ENCODE peak calls at places on chromosomes 13 and 19, in six cellular contexts. T is trophoblast cell; K is thyroid gland; H is upper lobe of right lung; B is CD4-positive, alpha-beta T cell; S is epithelial cell of prostate. F is an unnamed sample.

GRCh38 chr13:28744091-28744536 is 25.3 kb upstream of the SLC46A3 start:
- DNase-seq in T (peak), K (no peak), H (no peak), B (no peak), S (no peak), F (no peak)

GRCh38 chr19:19217110-19217509 is 5.4 kb downstream of the NCAN start:
- DNase-seq in T (no peak), K (no peak), H (no peak), B (no peak), S (no peak), F (no peak)

GRCh38 chr19:7743425-7743841 is 3.9 kb downstream of the CD209 start:
- DNase-seq in T (no peak), K (no peak), H (no peak), B (no peak), S (no peak), F (no peak)

GRCh38 chr13:96053003-96053703 is at the start of gene UGGT2:
- DNase-seq in T (peak), K (peak), H (peak), B (no peak), S (peak), F (peak)

GRCh38 chr13:33867472-33867871 is 49.5 kb downstream of the RFC3 start:
- DNase-seq in T (no peak), K (no peak), H (no peak), B (no peak), S (no peak), F (no peak)

GRCh38 chr19:27966390-27966816 is 1246.5 kb downstream of the UQCRFS1 start:
- DNase-seq in T (no peak), K (no peak), H (no peak), B (no peak), S (no peak), F (no peak)

GRCh38 chr13:113404723-113405471 is 41.0 kb upstream of the GRTP1 start:
- DNase-seq in T (no peak), K (no peak), H (peak), B (no peak), S (no peak), F (no peak)

GRCh38 chr19:5697890-5698634 is 8.0 kb downstream of the RPL36 start:
- DNase-seq in T (no peak), K (no peak), H (no peak), B (no peak), S (no peak), F (no peak)

GRCh38 chr19:6044056-6044805 is 66.1 kb downstream of the RFX2 start:
- DNase-seq in T (no peak), K (no peak), H (no peak), B (no peak), S (no peak), F (no peak)

GRCh38 chr19:50977626-50978025 is 6.1 kb downstream of the KLK7 start:
- DNase-seq in T (no peak), K (no peak), H (no peak), B (no peak), S (no peak), F (no peak)

GRCh38 chr13:52371736-52372247 is 34.2 kb downstream of the THSD1 start:
- DNase-seq in T (no peak), K (no peak), H (no peak), B (no peak), S (no peak), F (no peak)

GRCh38 chr13:20387441-20387971 is 138.2 kb downstream of the CRYL1 start:
- DNase-seq in T (peak), K (no peak), H (no peak), B (no peak), S (peak), F (peak)

GRCh38 chr13:51502206-51502651 is 49.4 kb upstream of the INTS6 start:
- DNase-seq in T (no peak), K (no peak), H (no peak), B (no peak), S (peak), F (no peak)

GRCh38 chr19:43936219-43936618 is 1.1 kb upstream of the ZNF45 start:
- DNase-seq in T (no peak), K (no peak), H (no peak), B (no peak), S (no peak), F (no peak)

GRCh38 chr13:34941436-34941834 is 635 bp upstream of the NBEA start:
- DNase-seq in T (no peak), K (no peak), H (no peak), B (no peak), S (no peak), F (no peak)

GRCh38 chr19:33399081-33399744 is 25.7 kb downstream of the CEBPG start:
- DNase-seq in T (no peak), K (no peak), H (peak), B (no peak), S (no peak), F (no peak)

GRCh38 chr13:100721885-100722512 is 47.4 kb upstream of the TMTC4 start:
- DNase-seq in T (peak), K (peak), H (no peak), B (peak), S (no peak), F (peak)

GRCh38 chr19:51719251-51719901 is 4.4 kb downstream of the HAS1 start:
- DNase-seq in T (no peak), K (no peak), H (no peak), B (no peak), S (no peak), F (no peak)

GRCh38 chr19:19170053-19170945 is at the start of gene MEF2B:
- DNase-seq in T (peak), K (peak), H (peak), B (peak), S (no peak), F (no peak)

GRCh38 chr13:76879211-76879875 is 6.9 kb downstream of the KCTD12 start:
- DNase-seq in T (peak), K (peak), H (peak), B (peak), S (no peak), F (peak)

GRCh38 chr13:113406321-113407102 is 42.6 kb upstream of the GRTP1 start:
- DNase-seq in T (no peak), K (no peak), H (peak), B (no peak), S (no peak), F (no peak)

GRCh38 chr13:104565888-104566287 is 1499.7 kb upstream of the SLC10A2 start:
- DNase-seq in T (no peak), K (no peak), H (no peak), B (no peak), S (no peak), F (no peak)

DNA sequence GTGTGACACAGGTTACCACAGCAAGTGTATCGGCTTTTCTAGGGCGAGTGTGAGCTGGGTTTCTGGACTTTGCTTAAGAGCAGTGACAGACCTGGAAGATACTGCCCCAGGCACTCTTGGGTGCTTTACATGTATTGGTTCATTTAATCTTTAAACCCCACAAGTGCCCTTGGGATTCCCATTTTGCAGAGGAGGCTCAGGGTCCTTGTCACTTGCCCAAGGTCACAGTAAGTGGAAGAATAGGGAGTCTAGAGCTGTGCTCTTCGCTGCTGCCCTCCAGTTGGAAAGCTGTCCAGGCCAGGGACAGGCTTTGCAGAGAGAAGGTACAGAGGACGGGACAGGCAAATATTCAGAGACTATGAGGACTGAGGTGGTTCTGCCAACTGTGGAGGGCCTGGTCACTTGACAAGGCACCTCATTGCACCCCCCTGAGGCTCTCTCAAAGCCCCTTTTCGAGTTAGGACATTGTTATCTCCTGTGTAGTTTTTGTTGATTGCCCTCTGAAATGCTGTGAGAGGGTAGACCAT is 42.4 kb downstream of the BBC3 start:
- DNase-seq in T (no peak), K (peak), H (no peak), B (no peak), S (no peak), F (no peak)
- H3K27ac ChIP-seq in T (peak), K (peak), H (peak), B (peak), S (no peak), F (no peak)

GRCh38 chr13:73956795-73957408 is 177.3 kb downstream of the KLF12 start:
- DNase-seq in T (no peak), K (no peak), H (no peak), B (no peak), S (no peak), F (no peak)

GRCh38 chr13:73957889-73958288 is 176.3 kb downstream of the KLF12 start:
- DNase-seq in T (no peak), K (no peak), H (no peak), B (no peak), S (no peak), F (no peak)

GRCh38 chr13:73960474-73960873 is 173.7 kb downstream of the KLF12 start:
- DNase-seq in T (no peak), K (no peak), H (no peak), B (no peak), S (no peak), F (no peak)

GRCh38 chr13:73961181-73961580 is 173.0 kb downstream of the KLF12 start:
- DNase-seq in T (no peak), K (no peak), H (no peak), B (no peak), S (no peak), F (no peak)

GRCh38 chr13:73958657-73959397 is 175.4 kb downstream of the KLF12 start:
- DNase-seq in T (peak), K (no peak), H (no peak), B (no peak), S (peak), F (no peak)
- H3K27ac ChIP-seq in T (no peak), K (no peak), H (no peak), B (no peak), S (no peak), F (no peak)

GRCh38 chr19:13817018-13817614 is 21.9 kb downstream of the ZSWIM4 start:
- DNase-seq in T (no peak), K (peak), H (peak), B (no peak), S (no peak), F (no peak)
- H3K27ac ChIP-seq in T (no peak), K (no peak), H (no peak), B (no peak), S (no peak), F (no peak)

DNA sequence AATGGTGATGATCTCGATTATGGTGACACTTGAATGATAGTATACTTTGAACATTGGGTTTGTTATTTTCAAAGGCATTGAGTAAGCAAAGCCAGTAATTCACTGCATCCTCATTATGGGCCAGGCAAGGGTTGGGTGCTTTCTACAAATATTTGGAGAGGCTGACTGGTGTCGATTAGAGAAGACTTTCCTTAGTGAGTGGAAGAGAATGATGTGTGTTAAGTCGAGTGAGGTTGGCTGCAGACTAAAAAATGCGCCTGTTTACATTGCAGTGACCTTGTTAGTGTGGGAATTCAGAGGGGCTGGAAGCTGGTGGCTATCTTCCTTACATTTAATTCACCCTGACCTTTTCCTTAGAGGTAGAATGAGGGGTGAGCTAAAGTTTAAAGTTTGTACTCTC is 22.4 kb upstream of the RNF113B start:
- DNase-seq in T (no peak), K (no peak), H (no peak), B (no peak), S (no peak), F (no peak)
- H3K27ac ChIP-seq in T (no peak), K (peak), H (no peak), B (no peak), S (no peak), F (no peak)

DNA sequence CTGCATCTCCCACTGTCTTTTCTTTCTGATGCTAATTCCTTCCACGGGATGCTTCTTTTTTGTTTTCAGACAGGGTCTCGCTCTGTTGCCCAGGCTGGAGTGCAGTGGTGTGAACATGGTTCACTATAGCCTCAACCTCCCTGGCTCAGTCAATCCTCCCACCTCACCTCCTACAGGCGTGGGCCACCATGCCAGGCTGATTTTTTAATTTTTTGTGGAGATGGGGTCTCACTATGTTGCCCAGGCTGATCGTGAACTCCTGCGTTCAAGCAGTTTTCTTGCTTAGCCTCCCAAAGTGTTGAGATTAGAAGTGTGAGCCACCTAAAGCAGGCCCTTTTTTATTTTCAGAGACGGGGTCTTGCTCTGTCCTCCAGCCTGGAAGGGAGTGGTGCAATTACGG is 4.8 kb downstream of the GYS1 start:
- DNase-seq in T (no peak), K (no peak), H (no peak), B (no peak), S (no peak), F (no peak)
- H3K27ac ChIP-seq in T (no peak), K (no peak), H (no peak), B (no peak), S (no peak), F (no peak)

GRCh38 chr19:46726551-46726950 is 9.6 kb upstream of the PRKD2 start:
- DNase-seq in T (no peak), K (no peak), H (peak), B (no peak), S (no peak), F (no peak)
- H3K27ac ChIP-seq in T (no peak), K (no peak), H (no peak), B (no peak), S (no peak), F (no peak)

GRCh38 chr13:50074843-50075242 is 59.6 kb downstream of the KCNRG start:
- DNase-seq in T (no peak), K (no peak), H (no peak), B (no peak), S (no peak), F (no peak)

GRCh38 chr13:50071399-50071798 is 56.2 kb downstream of the KCNRG start:
- DNase-seq in T (no peak), K (no peak), H (no peak), B (no peak), S (no peak), F (no peak)

GRCh38 chr13:50073340-50073739 is 58.1 kb downstream of the KCNRG start:
- DNase-seq in T (no peak), K (no peak), H (no peak), B (no peak), S (no peak), F (no peak)

GRCh38 chr13:50075619-50076097 is 60.4 kb downstream of the KCNRG start:
- DNase-seq in T (no peak), K (no peak), H (no peak), B (no peak), S (no peak), F (no peak)

GRCh38 chr13:50072676-50073075 is 57.4 kb downstream of the KCNRG start:
- DNase-seq in T (no peak), K (no peak), H (no peak), B (no peak), S (no peak), F (no peak)
- H3K27ac ChIP-seq in T (no peak), K (no peak), H (no peak), B (no peak), S (no peak), F (no peak)

GRCh38 chr19:49932041-49932451 is 2.7 kb upstream of the NUP62 start:
- DNase-seq in T (peak), K (no peak), H (no peak), B (no peak), S (peak), F (no peak)

GRCh38 chr19:49931293-49932040 is 2.2 kb upstream of the NUP62 start:
- DNase-seq in T (no peak), K (no peak), H (no peak), B (no peak), S (no peak), F (no peak)

GRCh38 chr19:49932731-49933131 is 3.4 kb upstream of the NUP62 start:
- DNase-seq in T (no peak), K (no peak), H (no peak), B (no peak), S (no peak), F (no peak)

GRCh38 chr19:49936549-49936948 is 7.2 kb upstream of the NUP62 start:
- DNase-seq in T (no peak), K (no peak), H (no peak), B (no peak), S (no peak), F (no peak)

GRCh38 chr19:49933643-49934042 is 4.3 kb upstream of the NUP62 start:
- DNase-seq in T (no peak), K (no peak), H (no peak), B (no peak), S (no peak), F (no peak)
- H3K27ac ChIP-seq in T (no peak), K (no peak), H (no peak), B (no peak), S (no peak), F (no peak)

DNA sequence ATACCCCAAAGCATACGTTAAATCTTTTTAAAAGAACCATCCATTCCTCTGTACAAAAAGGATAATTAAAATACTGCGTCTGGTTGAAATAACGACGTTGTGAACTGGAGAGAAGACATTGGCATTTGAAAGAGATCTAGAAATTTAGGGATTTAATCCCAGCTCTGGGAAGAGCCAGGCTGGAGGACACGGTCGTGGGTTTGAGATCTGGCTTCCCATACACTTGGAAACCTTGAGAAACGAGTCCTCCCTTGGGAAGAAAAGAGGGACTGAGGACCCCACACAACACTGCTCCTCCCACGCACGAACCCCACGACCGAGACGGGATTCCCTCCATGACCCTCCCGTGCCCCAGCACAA is 625 bp downstream of the ZNF709 start:
- DNase-seq in T (no peak), K (no peak), H (no peak), B (no peak), S (no peak), F (no peak)
- H3K27ac ChIP-seq in T (no peak), K (no peak), H (peak), B (peak), S (no peak), F (no peak)

F was measured in HL-60.